ENCODE peak calls at places on chromosomes 1 and 21, in ten cellular contexts. One of them, this sample, is unnamed.

GRCh38 chr1:54324750-54325704 is 81.2 kb downstream of the SSBP3 start:
- DNase-seq in GM06990: no peak
- DNase-seq in breast epithelium: no peak
- DNase-seq in lower leg skin: no peak
- DNase-seq in neuronal stem cell: no peak
- DNase-seq in HL-60: no peak
- DNase-seq in BJ: no peak
- DNase-seq in AG04449: no peak
- DNase-seq in NB4: no peak
- DNase-seq in pancreas: no peak
- DNase-seq in this sample: no peak

GRCh38 chr1:39391741-39392679 is 99.4 kb upstream of the BMP8A start:
- DNase-seq in GM06990: no peak
- DNase-seq in breast epithelium: no peak
- DNase-seq in lower leg skin: no peak
- DNase-seq in neuronal stem cell: no peak
- DNase-seq in HL-60: no peak
- DNase-seq in BJ: no peak
- DNase-seq in AG04449: peak; percentile 24
- DNase-seq in NB4: no peak
- DNase-seq in pancreas: no peak
- DNase-seq in this sample: peak; percentile 60

GRCh38 chr1:212713465-212714136 is 14.0 kb upstream of the BATF3 start:
- DNase-seq in GM06990: no peak
- DNase-seq in breast epithelium: no peak
- DNase-seq in lower leg skin: no peak
- DNase-seq in neuronal stem cell: no peak
- DNase-seq in HL-60: no peak
- DNase-seq in BJ: no peak
- DNase-seq in AG04449: no peak
- DNase-seq in NB4: no peak
- DNase-seq in pancreas: no peak
- DNase-seq in this sample: no peak

GRCh38 chr1:54602559-54602958 is 20.8 kb downstream of the FAM151A start:
- DNase-seq in GM06990: no peak
- DNase-seq in breast epithelium: no peak
- DNase-seq in lower leg skin: no peak
- DNase-seq in neuronal stem cell: no peak
- DNase-seq in HL-60: no peak
- DNase-seq in BJ: no peak
- DNase-seq in AG04449: no peak
- DNase-seq in NB4: no peak
- DNase-seq in pancreas: no peak
- DNase-seq in this sample: no peak

GRCh38 chr1:16924216-16924918 is 2.6 kb downstream of the CROCC start:
- DNase-seq in GM06990: no peak
- DNase-seq in breast epithelium: no peak
- DNase-seq in lower leg skin: no peak
- DNase-seq in neuronal stem cell: no peak
- DNase-seq in HL-60: no peak
- DNase-seq in BJ: no peak
- DNase-seq in AG04449: no peak
- DNase-seq in NB4: no peak
- DNase-seq in pancreas: peak; percentile 52
- DNase-seq in this sample: no peak

GRCh38 chr21:16308269-16308668 is 578.5 kb downstream of the USP25 start:
- DNase-seq in GM06990: peak; percentile 23
- DNase-seq in breast epithelium: no peak
- DNase-seq in lower leg skin: no peak
- DNase-seq in neuronal stem cell: no peak
- DNase-seq in HL-60: no peak
- DNase-seq in BJ: no peak
- DNase-seq in AG04449: no peak
- DNase-seq in NB4: no peak
- DNase-seq in pancreas: no peak
- DNase-seq in this sample: no peak

GRCh38 chr1:115829023-115829674 is 11.8 kb downstream of the NHLH2 start:
- DNase-seq in GM06990: no peak
- DNase-seq in breast epithelium: no peak
- DNase-seq in lower leg skin: peak; percentile 56
- DNase-seq in neuronal stem cell: no peak
- DNase-seq in HL-60: peak; percentile 51
- DNase-seq in BJ: peak; percentile 51
- DNase-seq in AG04449: peak; percentile 46
- DNase-seq in NB4: peak; percentile 82
- DNase-seq in pancreas: no peak
- DNase-seq in this sample: peak; percentile 77

GRCh38 chr1:201763439-201764140 is 65.4 kb upstream of the IPO9 start:
- DNase-seq in GM06990: no peak
- DNase-seq in breast epithelium: no peak
- DNase-seq in lower leg skin: no peak
- DNase-seq in neuronal stem cell: no peak
- DNase-seq in HL-60: no peak
- DNase-seq in BJ: no peak
- DNase-seq in AG04449: no peak
- DNase-seq in NB4: no peak
- DNase-seq in pancreas: no peak
- DNase-seq in this sample: no peak

GRCh38 chr1:41521766-41522165 is 37.3 kb upstream of the EDN2 start:
- DNase-seq in GM06990: no peak
- DNase-seq in breast epithelium: no peak
- DNase-seq in lower leg skin: no peak
- DNase-seq in neuronal stem cell: no peak
- DNase-seq in HL-60: no peak
- DNase-seq in BJ: no peak
- DNase-seq in AG04449: no peak
- DNase-seq in NB4: no peak
- DNase-seq in pancreas: no peak
- DNase-seq in this sample: no peak

GRCh38 chr1:172647110-172647564 is 11.8 kb upstream of the FASLG start:
- DNase-seq in GM06990: peak; percentile 29
- DNase-seq in breast epithelium: no peak
- DNase-seq in lower leg skin: no peak
- DNase-seq in neuronal stem cell: no peak
- DNase-seq in HL-60: no peak
- DNase-seq in BJ: no peak
- DNase-seq in AG04449: no peak
- DNase-seq in NB4: no peak
- DNase-seq in pancreas: no peak
- DNase-seq in this sample: no peak

GRCh38 chr1:223750730-223751572 is 38.6 kb downstream of the CAPN2 start:
- DNase-seq in GM06990: no peak
- DNase-seq in breast epithelium: no peak
- DNase-seq in lower leg skin: no peak
- DNase-seq in neuronal stem cell: no peak
- DNase-seq in HL-60: no peak
- DNase-seq in BJ: no peak
- DNase-seq in AG04449: no peak
- DNase-seq in NB4: no peak
- DNase-seq in pancreas: no peak
- DNase-seq in this sample: no peak

DNA sequence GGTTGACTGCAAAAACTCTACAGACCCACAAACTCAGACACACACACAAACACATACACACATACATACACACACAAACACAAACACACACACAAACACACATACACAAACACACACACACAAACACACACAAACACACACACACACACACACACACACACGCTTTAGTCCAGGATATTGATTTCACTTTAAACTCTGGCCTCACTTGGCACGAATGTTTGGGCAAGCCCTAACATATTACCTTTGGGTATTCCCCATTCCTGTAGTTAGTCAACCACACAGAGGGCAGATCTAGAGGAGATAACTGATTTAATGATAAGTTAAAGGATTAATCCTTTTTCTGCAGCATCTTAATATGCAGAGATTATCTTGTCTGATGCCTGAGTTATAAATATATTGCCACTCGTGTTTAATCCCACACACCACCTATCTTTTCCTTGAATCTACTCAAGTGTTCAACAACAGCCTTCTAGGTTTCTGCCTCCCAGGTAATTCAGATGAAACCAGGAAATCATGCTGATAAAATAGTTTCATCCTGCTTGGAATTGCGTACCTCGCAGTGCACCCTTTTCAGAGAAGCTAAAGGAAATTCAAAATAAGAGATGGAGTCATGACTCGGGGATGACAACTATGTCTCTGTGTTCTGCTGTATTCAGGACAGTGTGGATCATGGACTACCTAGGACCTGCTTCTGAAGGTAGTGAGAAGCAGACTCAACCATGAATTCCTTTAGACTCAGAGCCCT is 14.5 kb upstream of the RUNX1 start:
- DNase-seq in GM06990: no peak
- DNase-seq in breast epithelium: no peak
- DNase-seq in lower leg skin: no peak
- DNase-seq in neuronal stem cell: no peak
- DNase-seq in HL-60: no peak
- DNase-seq in BJ: no peak
- DNase-seq in AG04449: no peak
- DNase-seq in NB4: no peak
- DNase-seq in pancreas: no peak
- DNase-seq in this sample: no peak
- H3K4me3 ChIP-seq in GM06990: no peak overlapping the region
- H3K4me3 ChIP-seq in breast epithelium: no peak overlapping the region
- H3K4me3 ChIP-seq in lower leg skin: no peak overlapping the region
- H3K4me3 ChIP-seq in neuronal stem cell: no peak overlapping the region
- H3K4me3 ChIP-seq in HL-60: no peak overlapping the region
- H3K4me3 ChIP-seq in BJ: no peak overlapping the region
- H3K4me3 ChIP-seq in AG04449: no peak overlapping the region
- H3K4me3 ChIP-seq in NB4: no peak overlapping the region
- H3K4me3 ChIP-seq in pancreas: no peak overlapping the region
- H3K4me3 ChIP-seq in this sample: no peak overlapping the region

DNA sequence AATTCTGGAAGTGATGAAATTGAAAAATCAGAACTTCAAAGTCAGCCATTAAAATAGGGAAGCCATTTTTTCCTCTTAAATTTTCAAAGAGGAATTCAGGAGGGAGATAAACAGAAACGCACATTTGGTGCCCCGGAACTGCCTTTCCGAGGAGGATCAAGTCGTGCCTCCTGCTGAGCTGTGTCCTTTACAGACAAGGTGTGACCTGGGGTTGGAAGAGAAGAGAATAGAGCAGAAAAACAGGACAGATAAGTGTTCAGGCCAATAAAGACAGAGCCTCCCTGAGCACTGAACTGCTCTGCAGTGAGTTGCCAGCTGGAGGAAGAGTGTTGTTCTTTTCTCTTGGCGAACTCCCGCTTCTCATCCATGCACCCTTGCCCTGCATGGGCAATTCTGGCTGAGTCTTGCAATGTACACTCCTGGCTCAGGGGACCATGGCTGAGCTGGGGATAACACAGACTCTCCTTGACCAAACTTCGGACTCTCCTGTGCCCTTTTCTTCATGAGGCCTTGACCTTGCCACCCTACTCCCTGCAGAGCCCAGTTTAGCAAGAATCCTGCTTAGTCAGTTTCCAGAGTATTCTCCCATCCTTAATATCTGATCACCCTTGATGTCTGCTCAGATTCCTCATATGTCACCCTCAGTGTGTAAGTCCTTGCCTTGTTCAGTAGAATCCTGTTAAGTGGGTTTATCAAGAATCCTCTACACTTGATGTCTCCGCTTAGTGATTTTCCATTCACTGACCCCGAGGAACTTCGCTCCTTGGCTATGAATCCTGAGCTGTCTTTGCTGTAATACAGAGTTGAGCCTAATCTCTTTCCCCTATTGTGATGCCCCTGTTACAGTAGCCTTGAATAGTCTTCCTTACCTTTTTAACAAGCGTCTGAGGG is 1.3 kb upstream of the MTARC1 start:
- DNase-seq in GM06990: no peak
- DNase-seq in breast epithelium: no peak
- DNase-seq in lower leg skin: no peak
- DNase-seq in neuronal stem cell: no peak
- DNase-seq in HL-60: no peak
- DNase-seq in BJ: no peak
- DNase-seq in AG04449: no peak
- DNase-seq in NB4: no peak
- DNase-seq in pancreas: no peak
- DNase-seq in this sample: no peak
- H3K4me3 ChIP-seq in GM06990: no peak overlapping the region
- H3K4me3 ChIP-seq in breast epithelium: no peak overlapping the region
- H3K4me3 ChIP-seq in lower leg skin: no peak overlapping the region
- H3K4me3 ChIP-seq in neuronal stem cell: no peak overlapping the region
- H3K4me3 ChIP-seq in HL-60: no peak overlapping the region
- H3K4me3 ChIP-seq in BJ: no peak overlapping the region
- H3K4me3 ChIP-seq in AG04449: no peak overlapping the region
- H3K4me3 ChIP-seq in NB4: no peak overlapping the region
- H3K4me3 ChIP-seq in pancreas: no peak overlapping the region
- H3K4me3 ChIP-seq in this sample: no peak overlapping the region

GRCh38 chr1:92481598-92482403 is 4.9 kb downstream of the GFI1 start:
- DNase-seq in GM06990: peak; percentile 36
- DNase-seq in breast epithelium: no peak
- DNase-seq in lower leg skin: no peak
- DNase-seq in neuronal stem cell: peak; percentile 37
- DNase-seq in HL-60: no peak
- DNase-seq in BJ: no peak
- DNase-seq in AG04449: no peak
- DNase-seq in NB4: peak; percentile 66
- DNase-seq in pancreas: no peak
- DNase-seq in this sample: no peak
- H3K4me3 ChIP-seq in GM06990: peak overlapping the region; percentile 72
- H3K4me3 ChIP-seq in breast epithelium: peak overlapping the region; percentile 45
- H3K4me3 ChIP-seq in lower leg skin: no peak overlapping the region
- H3K4me3 ChIP-seq in neuronal stem cell: no peak overlapping the region
- H3K4me3 ChIP-seq in HL-60: peak overlapping the region; percentile 73
- H3K4me3 ChIP-seq in BJ: no peak overlapping the region
- H3K4me3 ChIP-seq in AG04449: no peak overlapping the region
- H3K4me3 ChIP-seq in NB4: peak overlapping the region; percentile 99
- H3K4me3 ChIP-seq in pancreas: peak overlapping the region; percentile 64
- H3K4me3 ChIP-seq in this sample: peak overlapping the region; percentile 7

DNA sequence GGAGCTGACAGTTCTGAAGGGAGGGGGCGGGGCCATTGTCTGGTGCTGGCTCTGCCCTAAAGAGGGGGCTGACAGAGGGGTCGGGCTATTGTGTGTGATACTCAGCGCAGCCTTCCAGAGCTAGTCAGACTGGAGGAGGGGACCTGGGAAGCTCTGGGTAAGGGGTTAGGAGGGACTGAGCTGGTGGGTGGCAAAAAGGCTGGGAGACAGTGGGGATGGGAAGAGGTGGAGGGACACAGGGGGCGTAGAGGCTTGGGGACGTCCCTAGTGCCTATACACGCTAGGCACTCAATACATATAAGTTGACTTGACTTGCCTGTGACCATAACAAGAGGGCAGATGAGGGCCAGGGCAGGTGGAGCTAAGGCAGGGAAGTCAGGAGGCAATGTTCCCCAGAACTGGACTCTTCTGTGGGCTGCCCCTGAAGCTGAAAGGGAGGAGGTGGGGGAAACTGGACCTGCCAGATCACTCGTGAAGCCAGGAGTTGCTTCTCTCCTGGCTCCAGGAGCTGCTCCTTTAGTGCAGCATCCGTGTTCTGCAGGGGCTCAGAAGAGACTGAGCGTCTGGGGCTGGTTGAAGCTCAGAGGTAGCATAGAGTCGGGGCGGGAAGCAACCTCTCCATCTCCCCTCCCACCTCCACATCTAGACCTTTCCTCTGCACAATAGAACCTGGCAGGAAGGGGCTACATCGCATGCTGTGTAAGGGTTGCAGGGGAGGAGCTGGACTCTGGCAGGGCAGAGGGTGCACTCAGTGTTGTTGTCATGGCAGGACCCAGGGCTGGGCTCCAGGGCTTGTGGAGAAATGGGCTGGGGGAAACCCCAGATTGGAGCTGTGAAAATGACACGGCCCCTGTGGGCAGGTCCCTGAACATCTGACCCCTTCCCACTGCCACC is 3.0 kb upstream of the SEMA4A start:
- DNase-seq in GM06990: no peak
- DNase-seq in breast epithelium: no peak
- DNase-seq in lower leg skin: no peak
- DNase-seq in neuronal stem cell: peak; percentile 58
- DNase-seq in HL-60: no peak
- DNase-seq in BJ: no peak
- DNase-seq in AG04449: no peak
- DNase-seq in NB4: no peak
- DNase-seq in pancreas: no peak
- DNase-seq in this sample: no peak
- H3K4me3 ChIP-seq in GM06990: peak overlapping the region; percentile 65
- H3K4me3 ChIP-seq in breast epithelium: no peak overlapping the region
- H3K4me3 ChIP-seq in lower leg skin: no peak overlapping the region
- H3K4me3 ChIP-seq in neuronal stem cell: no peak overlapping the region
- H3K4me3 ChIP-seq in HL-60: no peak overlapping the region
- H3K4me3 ChIP-seq in BJ: no peak overlapping the region
- H3K4me3 ChIP-seq in AG04449: no peak overlapping the region
- H3K4me3 ChIP-seq in NB4: no peak overlapping the region
- H3K4me3 ChIP-seq in pancreas: no peak overlapping the region
- H3K4me3 ChIP-seq in this sample: no peak overlapping the region